ENCODE peak calls at places on chromosomes 7 and 10, in four cellular contexts. B is stimulated activated CD8-positive, alpha-beta memory T cell treated with anti-CD3 and anti-CD28 coated beads, Interleukin-12 subunit alpha, Interleukin-12 subunit beta, amount 100 ng/mL, for 4 hours; Z is H9; O is activated T-cell treated with anti-CD3 and anti-CD28 coated beads, Interleukin-2, amount 50 U/mL, for 24 hours. E is an unnamed sample.

GRCh38 chr7:1569016-1569415 is 816 bp downstream of the PSMG3 start:
- DNase-seq in B (no peak), Z (no peak), O (no peak), E (peak)

GRCh38 chr7:115910541-115911164 is 119.9 kb downstream of the TFEC start:
- DNase-seq in B (no peak), Z (no peak), O (no peak), E (peak)

GRCh38 chr10:34786464-34786863 is 28.6 kb downstream of the PARD3 start:
- DNase-seq in B (no peak), Z (no peak), O (no peak), E (no peak)

GRCh38 chr10:23094786-23095403 is 484 bp upstream of the MSRB2 start:
- DNase-seq in B (no peak), Z (no peak), O (no peak), E (no peak)

GRCh38 chr7:158617737-158618128 is 30.1 kb upstream of the PTPRN2 start:
- DNase-seq in B (no peak), Z (peak), O (no peak), E (no peak)

GRCh38 chr7:55570939-55571338 is 1.4 kb downstream of the VOPP1 start:
- DNase-seq in B (no peak), Z (no peak), O (no peak), E (no peak)

GRCh38 chr10:4532976-4533375 is 293.0 kb upstream of the AKR1E2 start:
- DNase-seq in B (no peak), Z (no peak), O (no peak), E (no peak)

GRCh38 chr7:88244287-88244686 is 24.4 kb upstream of the SRI start:
- DNase-seq in B (no peak), Z (no peak), O (no peak), E (no peak)

GRCh38 chr10:24694086-24694485 is 29.6 kb downstream of the ARHGAP21 start:
- DNase-seq in B (no peak), Z (no peak), O (no peak), E (no peak)

E was measured in LoVo.